ENCODE peak calls at places on chromosome 5, in nine cellular contexts. One of them, this sample, is unnamed.

GRCh38 chr5:64180661-64181343 is 15.2 kb downstream of the RNF180 start:
- DNase-seq in posterior cingulate gyrus: no peak
- DNase-seq in activated CD4-positive, alpha-beta T cell treated with anti-CD3 and anti-CD28 coated beads for 48 hours: no peak
- DNase-seq in SIG-M5: no peak
- DNase-seq in heart right ventricle: no peak
- DNase-seq in anterior cingulate cortex: no peak
- DNase-seq in T-helper 17 cell: no peak
- DNase-seq in B cell: no peak
- DNase-seq in GM20000: no peak
- DNase-seq in this sample: peak

GRCh38 chr5:172389578-172390112 is 64.7 kb downstream of the SH3PXD2B start:
- DNase-seq in T-helper 17 cell: no peak
- DNase-seq in GM20000: no peak
- DNase-seq in B cell: no peak
- DNase-seq in activated CD4-positive, alpha-beta T cell treated with anti-CD3 and anti-CD28 coated beads for 48 hours: no peak
- DNase-seq in posterior cingulate gyrus: no peak
- DNase-seq in anterior cingulate cortex: no peak
- DNase-seq in SIG-M5: no peak
- DNase-seq in heart right ventricle: no peak
- DNase-seq in this sample: no peak

GRCh38 chr5:123538670-123539459 is 26.9 kb downstream of the CSNK1G3 start:
- DNase-seq in activated CD4-positive, alpha-beta T cell treated with anti-CD3 and anti-CD28 coated beads for 48 hours: no peak
- DNase-seq in posterior cingulate gyrus: no peak
- DNase-seq in GM20000: no peak
- DNase-seq in heart right ventricle: no peak
- DNase-seq in anterior cingulate cortex: no peak
- DNase-seq in SIG-M5: no peak
- DNase-seq in T-helper 17 cell: no peak
- DNase-seq in B cell: no peak
- DNase-seq in this sample: no peak

GRCh38 chr5:179963375-179963774 is 55.7 kb upstream of the TBC1D9B start:
- DNase-seq in SIG-M5: no peak
- DNase-seq in posterior cingulate gyrus: no peak
- DNase-seq in GM20000: no peak
- DNase-seq in anterior cingulate cortex: no peak
- DNase-seq in B cell: no peak
- DNase-seq in T-helper 17 cell: no peak
- DNase-seq in activated CD4-positive, alpha-beta T cell treated with anti-CD3 and anti-CD28 coated beads for 48 hours: no peak
- DNase-seq in heart right ventricle: no peak
- DNase-seq in this sample: no peak

GRCh38 chr5:74517700-74518099 is 122.8 kb downstream of the ENC1 start:
- DNase-seq in anterior cingulate cortex: no peak
- DNase-seq in posterior cingulate gyrus: no peak
- DNase-seq in T-helper 17 cell: no peak
- DNase-seq in GM20000: no peak
- DNase-seq in heart right ventricle: peak
- DNase-seq in B cell: no peak
- DNase-seq in activated CD4-positive, alpha-beta T cell treated with anti-CD3 and anti-CD28 coated beads for 48 hours: no peak
- DNase-seq in SIG-M5: no peak
- DNase-seq in this sample: no peak

GRCh38 chr5:170307575-170308465 is 10.2 kb upstream of the LCP2 start:
- DNase-seq in SIG-M5: peak
- DNase-seq in heart right ventricle: peak
- DNase-seq in activated CD4-positive, alpha-beta T cell treated with anti-CD3 and anti-CD28 coated beads for 48 hours: no peak
- DNase-seq in posterior cingulate gyrus: no peak
- DNase-seq in anterior cingulate cortex: no peak
- DNase-seq in T-helper 17 cell: no peak
- DNase-seq in GM20000: no peak
- DNase-seq in B cell: no peak
- DNase-seq in this sample: no peak

GRCh38 chr5:75716715-75717081 is 539 bp downstream of the POC5 start:
- DNase-seq in activated CD4-positive, alpha-beta T cell treated with anti-CD3 and anti-CD28 coated beads for 48 hours: no peak
- DNase-seq in anterior cingulate cortex: no peak
- DNase-seq in GM20000: peak
- DNase-seq in T-helper 17 cell: no peak
- DNase-seq in heart right ventricle: no peak
- DNase-seq in SIG-M5: no peak
- DNase-seq in posterior cingulate gyrus: peak
- DNase-seq in B cell: no peak
- DNase-seq in this sample: no peak

GRCh38 chr5:149297340-149298023 is 25.8 kb downstream of the AFAP1L1 start:
- DNase-seq in posterior cingulate gyrus: no peak
- DNase-seq in SIG-M5: no peak
- DNase-seq in anterior cingulate cortex: no peak
- DNase-seq in GM20000: no peak
- DNase-seq in T-helper 17 cell: no peak
- DNase-seq in B cell: no peak
- DNase-seq in heart right ventricle: peak
- DNase-seq in activated CD4-positive, alpha-beta T cell treated with anti-CD3 and anti-CD28 coated beads for 48 hours: no peak
- DNase-seq in this sample: no peak

GRCh38 chr5:164958688-164959087 is 1453.3 kb downstream of the MAT2B start:
- DNase-seq in posterior cingulate gyrus: no peak
- DNase-seq in anterior cingulate cortex: no peak
- DNase-seq in GM20000: no peak
- DNase-seq in activated CD4-positive, alpha-beta T cell treated with anti-CD3 and anti-CD28 coated beads for 48 hours: no peak
- DNase-seq in B cell: no peak
- DNase-seq in heart right ventricle: no peak
- DNase-seq in SIG-M5: no peak
- DNase-seq in T-helper 17 cell: no peak
- DNase-seq in this sample: no peak

GRCh38 chr5:669111-669841 is 23.9 kb downstream of the TPPP start:
- DNase-seq in activated CD4-positive, alpha-beta T cell treated with anti-CD3 and anti-CD28 coated beads for 48 hours: peak
- DNase-seq in SIG-M5: no peak
- DNase-seq in heart right ventricle: no peak
- DNase-seq in posterior cingulate gyrus: peak
- DNase-seq in GM20000: peak
- DNase-seq in T-helper 17 cell: peak
- DNase-seq in anterior cingulate cortex: peak
- DNase-seq in B cell: peak
- DNase-seq in this sample: peak

GRCh38 chr5:179802207-179802883 is 4.3 kb downstream of the MGAT4B start:
- DNase-seq in posterior cingulate gyrus: peak
- DNase-seq in GM20000: peak
- DNase-seq in anterior cingulate cortex: no peak
- DNase-seq in SIG-M5: no peak
- DNase-seq in activated CD4-positive, alpha-beta T cell treated with anti-CD3 and anti-CD28 coated beads for 48 hours: no peak
- DNase-seq in B cell: no peak
- DNase-seq in T-helper 17 cell: no peak
- DNase-seq in heart right ventricle: no peak
- DNase-seq in this sample: no peak

GRCh38 chr5:81980160-81980559 is 8.3 kb downstream of the ATG10 start:
- DNase-seq in SIG-M5: no peak
- DNase-seq in posterior cingulate gyrus: no peak
- DNase-seq in T-helper 17 cell: no peak
- DNase-seq in B cell: no peak
- DNase-seq in activated CD4-positive, alpha-beta T cell treated with anti-CD3 and anti-CD28 coated beads for 48 hours: no peak
- DNase-seq in heart right ventricle: no peak
- DNase-seq in GM20000: no peak
- DNase-seq in anterior cingulate cortex: no peak
- DNase-seq in this sample: no peak

GRCh38 chr5:151123897-151124751 is 33.5 kb downstream of the ANXA6 start:
- DNase-seq in anterior cingulate cortex: no peak
- DNase-seq in activated CD4-positive, alpha-beta T cell treated with anti-CD3 and anti-CD28 coated beads for 48 hours: peak
- DNase-seq in T-helper 17 cell: no peak
- DNase-seq in heart right ventricle: peak
- DNase-seq in B cell: peak
- DNase-seq in posterior cingulate gyrus: no peak
- DNase-seq in GM20000: peak
- DNase-seq in SIG-M5: no peak
- DNase-seq in this sample: no peak

GRCh38 chr5:111069839-111070238 is 1.7 kb upstream of the TSLP start:
- DNase-seq in GM20000: no peak
- DNase-seq in B cell: no peak
- DNase-seq in T-helper 17 cell: no peak
- DNase-seq in activated CD4-positive, alpha-beta T cell treated with anti-CD3 and anti-CD28 coated beads for 48 hours: no peak
- DNase-seq in anterior cingulate cortex: no peak
- DNase-seq in SIG-M5: no peak
- DNase-seq in heart right ventricle: no peak
- DNase-seq in posterior cingulate gyrus: no peak
- DNase-seq in this sample: no peak

GRCh38 chr5:178442361-178443256 is 147.6 kb downstream of the COL23A1 start:
- DNase-seq in T-helper 17 cell: no peak
- DNase-seq in heart right ventricle: no peak
- DNase-seq in SIG-M5: no peak
- DNase-seq in GM20000: no peak
- DNase-seq in anterior cingulate cortex: no peak
- DNase-seq in posterior cingulate gyrus: peak
- DNase-seq in B cell: no peak
- DNase-seq in activated CD4-positive, alpha-beta T cell treated with anti-CD3 and anti-CD28 coated beads for 48 hours: no peak
- DNase-seq in this sample: no peak

GRCh38 chr5:149429839-149430721 is 51.0 kb upstream of the IL17B start:
- DNase-seq in GM20000: no peak
- DNase-seq in activated CD4-positive, alpha-beta T cell treated with anti-CD3 and anti-CD28 coated beads for 48 hours: no peak
- DNase-seq in B cell: no peak
- DNase-seq in SIG-M5: no peak
- DNase-seq in T-helper 17 cell: no peak
- DNase-seq in posterior cingulate gyrus: no peak
- DNase-seq in heart right ventricle: peak
- DNase-seq in anterior cingulate cortex: no peak
- DNase-seq in this sample: no peak